ENCODE peak calls at places on chromosomes 16 and 17, in six cellular contexts. Q, A, D, E, Y and W are unnamed samples.

GRCh38 chr17:36544049-36544319 is 735 bp upstream of the GGNBP2 start:
- DNase-seq in A (no peak), D (peak), Q (no peak), Y (peak), E (peak), W (peak)

GRCh38 chr16:3838600-3839401 is 41.7 kb downstream of the CREBBP start:
- DNase-seq in E (no peak), Y (no peak), Q (peak), A (no peak), D (no peak), W (no peak)

GRCh38 chr17:27575100-27575911 is 55.7 kb upstream of the LGALS9 start:
- DNase-seq in A (no peak), D (no peak), Y (no peak), E (no peak), Q (no peak), W (no peak)

GRCh38 chr16:17448640-17449638 is 21.8 kb downstream of the XYLT1 start:
- DNase-seq in A (no peak), Y (no peak), E (no peak), Q (no peak), D (peak), W (peak)

GRCh38 chr17:68460715-68461114 is 3.4 kb upstream of the WIPI1 start:
- DNase-seq in Q (no peak), Y (no peak), D (no peak), A (no peak), E (no peak), W (no peak)

GRCh38 chr16:56190903-56191806 is at the start of gene GNAO1:
- DNase-seq in Q (peak), Y (peak), E (peak), D (peak), A (peak), W (no peak)

GRCh38 chr17:51188321-51188853 is 22.2 kb downstream of the NME2 start:
- DNase-seq in D (no peak), E (no peak), A (no peak), Y (no peak), Q (no peak), W (no peak)

GRCh38 chr16:15829460-15829859 is 27.4 kb downstream of the MYH11 start:
- DNase-seq in E (no peak), Y (no peak), D (no peak), A (no peak), Q (no peak), W (peak)

GRCh38 chr17:35944151-35944550 is 638 bp upstream of the LYZL6 start:
- DNase-seq in D (no peak), A (no peak), E (no peak), Q (no peak), Y (no peak), W (no peak)

GRCh38 chr17:83177611-83178532 is 98.5 kb downstream of the METRNL start:
- DNase-seq in Q (no peak), D (peak), Y (no peak), A (peak), E (no peak), W (no peak)

GRCh38 chr17:47839899-47840741 is 953 bp downstream of the SCRN2 start:
- DNase-seq in A (no peak), Y (no peak), E (no peak), D (no peak), Q (no peak), W (no peak)

GRCh38 chr17:34254651-34255380 is at the start of gene CCL2:
- DNase-seq in A (peak), E (peak), D (no peak), Q (peak), Y (no peak), W (no peak)

GRCh38 chr16:85464342-85465305 is 148.5 kb upstream of the GSE1 start:
- DNase-seq in Y (no peak), A (no peak), Q (no peak), E (no peak), D (no peak), W (no peak)

GRCh38 chr17:57519199-57519598 is 225.9 kb downstream of the CCDC182 start:
- DNase-seq in Q (peak), A (peak), E (no peak), Y (peak), D (no peak), W (no peak)

GRCh38 chr17:10777890-10778289 is 26.0 kb downstream of the TMEM238L start:
- DNase-seq in D (no peak), A (no peak), Y (no peak), E (no peak), Q (no peak), W (no peak)

GRCh38 chr17:68871447-68871846 is 83.7 kb downstream of the ABCA8 start:
- DNase-seq in D (no peak), Q (no peak), A (no peak), E (no peak), Y (no peak), W (no peak)

GRCh38 chr16:81921415-81921814 is 89.9 kb downstream of the SDR42E1 start:
- DNase-seq in Q (no peak), D (no peak), E (no peak), A (no peak), Y (peak), W (no peak)

GRCh38 chr16:66539628-66540469 is 10.1 kb downstream of the TK2 start:
- DNase-seq in Y (no peak), D (no peak), E (no peak), Q (no peak), A (no peak), W (no peak)

GRCh38 chr17:77736721-77737120 is 221.8 kb upstream of the TNRC6C start:
- DNase-seq in Y (no peak), E (no peak), Q (no peak), D (no peak), A (no peak), W (no peak)

GRCh38 chr17:21218101-21218500 is 4.1 kb upstream of the TMEM11 start:
- DNase-seq in Q (no peak), D (peak), A (no peak), E (no peak), Y (no peak), W (no peak)

GRCh38 chr17:8015236-8015956 is 13.0 kb downstream of the GUCY2D start:
- DNase-seq in Y (no peak), D (no peak), A (no peak), Q (no peak), E (no peak), W (no peak)

GRCh38 chr16:11621920-11622651 is 35.4 kb upstream of the LITAF start:
- DNase-seq in E (no peak), Y (no peak), D (peak), A (peak), Q (no peak), W (no peak)

GRCh38 chr16:80875616-80876015 is 71.2 kb upstream of the CDYL2 start:
- DNase-seq in D (no peak), Y (no peak), A (no peak), Q (no peak), E (no peak), W (no peak)

GRCh38 chr17:50636804-50637195 is 2.1 kb downstream of the ABCC3 start:
- DNase-seq in Y (no peak), A (no peak), D (no peak), E (no peak), Q (no peak), W (no peak)